ENCODE peak calls at places on chromosomes 2 and 18, in ten cellular contexts. One of them, this sample, is unnamed.

GRCh38 chr2:158755738-158756137 is 39.4 kb upstream of the DAPL1 start:
- DNase-seq in NCI-H2029 treated with DMSO at 0.1 percent for 48 hours: no peak
- DNase-seq in H4: no peak
- DNase-seq in activated naive CD4-positive, alpha-beta T cell treated with anti-CD3 and anti-CD28 coated beads for 36 hours: peak; percentile 16
- DNase-seq in DMS79 treated with DMSO at 0.1 percent for 48 hours: no peak
- DNase-seq in stimulated activated CD4-positive, alpha-beta T cell treated with anti-CD3 and anti-CD28 coated beads, Interleukin-4, amount 100 ng/mL, for 4 hours: no peak
- DNase-seq in caudate nucleus: no peak
- DNase-seq in A172: no peak
- DNase-seq in AG09319: no peak
- DNase-seq in MV-4-11: no peak
- DNase-seq in this sample: no peak

GRCh38 chr2:174117951-174118930 is 130.1 kb downstream of the OLA1 start:
- DNase-seq in NCI-H2029 treated with DMSO at 0.1 percent for 48 hours: no peak
- DNase-seq in H4: peak; percentile 4
- DNase-seq in activated naive CD4-positive, alpha-beta T cell treated with anti-CD3 and anti-CD28 coated beads for 36 hours: no peak
- DNase-seq in DMS79 treated with DMSO at 0.1 percent for 48 hours: no peak
- DNase-seq in stimulated activated CD4-positive, alpha-beta T cell treated with anti-CD3 and anti-CD28 coated beads, Interleukin-4, amount 100 ng/mL, for 4 hours: no peak
- DNase-seq in caudate nucleus: no peak
- DNase-seq in A172: peak; percentile 83
- DNase-seq in AG09319: no peak
- DNase-seq in MV-4-11: no peak
- DNase-seq in this sample: peak; percentile 45

GRCh38 chr18:3857544-3857943 is 407.6 kb downstream of the TGIF1 start:
- DNase-seq in NCI-H2029 treated with DMSO at 0.1 percent for 48 hours: no peak
- DNase-seq in H4: no peak
- DNase-seq in activated naive CD4-positive, alpha-beta T cell treated with anti-CD3 and anti-CD28 coated beads for 36 hours: no peak
- DNase-seq in DMS79 treated with DMSO at 0.1 percent for 48 hours: no peak
- DNase-seq in stimulated activated CD4-positive, alpha-beta T cell treated with anti-CD3 and anti-CD28 coated beads, Interleukin-4, amount 100 ng/mL, for 4 hours: no peak
- DNase-seq in caudate nucleus: no peak
- DNase-seq in A172: peak; percentile 19
- DNase-seq in AG09319: no peak
- DNase-seq in MV-4-11: no peak
- DNase-seq in this sample: peak; percentile 76

GRCh38 chr2:197028230-197028629 is 101.7 kb upstream of the PGAP1 start:
- DNase-seq in NCI-H2029 treated with DMSO at 0.1 percent for 48 hours: no peak
- DNase-seq in H4: peak; percentile 89
- DNase-seq in activated naive CD4-positive, alpha-beta T cell treated with anti-CD3 and anti-CD28 coated beads for 36 hours: no peak
- DNase-seq in DMS79 treated with DMSO at 0.1 percent for 48 hours: no peak
- DNase-seq in stimulated activated CD4-positive, alpha-beta T cell treated with anti-CD3 and anti-CD28 coated beads, Interleukin-4, amount 100 ng/mL, for 4 hours: no peak
- DNase-seq in caudate nucleus: no peak
- DNase-seq in A172: peak; percentile 96
- DNase-seq in AG09319: no peak
- DNase-seq in MV-4-11: no peak
- DNase-seq in this sample: peak; percentile 75

GRCh38 chr2:204018717-204019116 is 82.2 kb downstream of the ICOS start:
- DNase-seq in NCI-H2029 treated with DMSO at 0.1 percent for 48 hours: no peak
- DNase-seq in H4: no peak
- DNase-seq in activated naive CD4-positive, alpha-beta T cell treated with anti-CD3 and anti-CD28 coated beads for 36 hours: no peak
- DNase-seq in DMS79 treated with DMSO at 0.1 percent for 48 hours: no peak
- DNase-seq in stimulated activated CD4-positive, alpha-beta T cell treated with anti-CD3 and anti-CD28 coated beads, Interleukin-4, amount 100 ng/mL, for 4 hours: no peak
- DNase-seq in caudate nucleus: no peak
- DNase-seq in A172: no peak
- DNase-seq in AG09319: no peak
- DNase-seq in MV-4-11: no peak
- DNase-seq in this sample: no peak

GRCh38 chr18:74896390-74896991 is 298.8 kb downstream of the ZNF407 start:
- DNase-seq in NCI-H2029 treated with DMSO at 0.1 percent for 48 hours: no peak
- DNase-seq in H4: peak; percentile 62
- DNase-seq in activated naive CD4-positive, alpha-beta T cell treated with anti-CD3 and anti-CD28 coated beads for 36 hours: peak; percentile 67
- DNase-seq in DMS79 treated with DMSO at 0.1 percent for 48 hours: peak; percentile 33
- DNase-seq in stimulated activated CD4-positive, alpha-beta T cell treated with anti-CD3 and anti-CD28 coated beads, Interleukin-4, amount 100 ng/mL, for 4 hours: peak; percentile 28
- DNase-seq in caudate nucleus: no peak
- DNase-seq in A172: peak; percentile 8
- DNase-seq in AG09319: no peak
- DNase-seq in MV-4-11: no peak
- DNase-seq in this sample: peak; percentile 71

GRCh38 chr2:68653538-68653982 is 10.2 kb downstream of the PROKR1 start:
- DNase-seq in NCI-H2029 treated with DMSO at 0.1 percent for 48 hours: no peak
- DNase-seq in H4: peak; percentile 84
- DNase-seq in activated naive CD4-positive, alpha-beta T cell treated with anti-CD3 and anti-CD28 coated beads for 36 hours: peak; percentile 78
- DNase-seq in DMS79 treated with DMSO at 0.1 percent for 48 hours: no peak
- DNase-seq in stimulated activated CD4-positive, alpha-beta T cell treated with anti-CD3 and anti-CD28 coated beads, Interleukin-4, amount 100 ng/mL, for 4 hours: peak; percentile 35
- DNase-seq in caudate nucleus: no peak
- DNase-seq in A172: peak; percentile 88
- DNase-seq in AG09319: no peak
- DNase-seq in MV-4-11: peak; percentile 89
- DNase-seq in this sample: peak; percentile 52

GRCh38 chr2:44948565-44949328 is 7.2 kb downstream of the SIX3 start:
- DNase-seq in NCI-H2029 treated with DMSO at 0.1 percent for 48 hours: no peak
- DNase-seq in H4: no peak
- DNase-seq in activated naive CD4-positive, alpha-beta T cell treated with anti-CD3 and anti-CD28 coated beads for 36 hours: no peak
- DNase-seq in DMS79 treated with DMSO at 0.1 percent for 48 hours: no peak
- DNase-seq in stimulated activated CD4-positive, alpha-beta T cell treated with anti-CD3 and anti-CD28 coated beads, Interleukin-4, amount 100 ng/mL, for 4 hours: no peak
- DNase-seq in caudate nucleus: no peak
- DNase-seq in A172: no peak
- DNase-seq in AG09319: no peak
- DNase-seq in MV-4-11: no peak
- DNase-seq in this sample: no peak

GRCh38 chr2:96325884-96326255 is 753 bp downstream of the ITPRIPL1 start:
- DNase-seq in NCI-H2029 treated with DMSO at 0.1 percent for 48 hours: no peak
- DNase-seq in H4: no peak
- DNase-seq in activated naive CD4-positive, alpha-beta T cell treated with anti-CD3 and anti-CD28 coated beads for 36 hours: peak; percentile 75
- DNase-seq in DMS79 treated with DMSO at 0.1 percent for 48 hours: no peak
- DNase-seq in stimulated activated CD4-positive, alpha-beta T cell treated with anti-CD3 and anti-CD28 coated beads, Interleukin-4, amount 100 ng/mL, for 4 hours: peak; percentile 43
- DNase-seq in caudate nucleus: no peak
- DNase-seq in A172: no peak
- DNase-seq in AG09319: no peak
- DNase-seq in MV-4-11: no peak
- DNase-seq in this sample: no peak

GRCh38 chr18:9449580-9449979 is 25.7 kb upstream of the RALBP1 start:
- DNase-seq in NCI-H2029 treated with DMSO at 0.1 percent for 48 hours: no peak
- DNase-seq in H4: no peak
- DNase-seq in activated naive CD4-positive, alpha-beta T cell treated with anti-CD3 and anti-CD28 coated beads for 36 hours: no peak
- DNase-seq in DMS79 treated with DMSO at 0.1 percent for 48 hours: no peak
- DNase-seq in stimulated activated CD4-positive, alpha-beta T cell treated with anti-CD3 and anti-CD28 coated beads, Interleukin-4, amount 100 ng/mL, for 4 hours: no peak
- DNase-seq in caudate nucleus: no peak
- DNase-seq in A172: no peak
- DNase-seq in AG09319: no peak
- DNase-seq in MV-4-11: no peak
- DNase-seq in this sample: no peak

This sample was measured in kidney tubule cell.